ENCODE peak calls at places on chromosome 20, in four cellular contexts. One of them, this sample, is unnamed.

GRCh38 chr20:50596694-50597021 is 86.5 kb downstream of the PTPN1 start:
- DNase-seq in GM12878: no peak
- DNase-seq in HCT116: no peak
- DNase-seq in HepG2: no peak
- DNase-seq in this sample: no peak

GRCh38 chr20:41050361-41051019 is 21.9 kb downstream of the TOP1 start:
- DNase-seq in GM12878: no peak
- DNase-seq in HCT116: no peak
- DNase-seq in HepG2: no peak
- DNase-seq in this sample: no peak

GRCh38 chr20:25309395-25310267 is 61.7 kb downstream of the PYGB start:
- DNase-seq in GM12878: no peak
- DNase-seq in HCT116: peak; percentile 65
- DNase-seq in HepG2: peak; percentile 82
- DNase-seq in this sample: no peak

GRCh38 chr20:57439432-57439831 is 48.2 kb downstream of the RBM38 start:
- DNase-seq in GM12878: no peak
- DNase-seq in HCT116: no peak
- DNase-seq in HepG2: no peak
- DNase-seq in this sample: peak; percentile 80

GRCh38 chr20:38680492-38681118 is 43.7 kb upstream of the SLC32A1 start:
- DNase-seq in GM12878: no peak
- DNase-seq in HCT116: no peak
- DNase-seq in HepG2: peak; percentile 45
- DNase-seq in this sample: peak; percentile 81

GRCh38 chr20:11958852-11959251 is 41.2 kb downstream of the BTBD3 start:
- DNase-seq in GM12878: no peak
- DNase-seq in HCT116: no peak
- DNase-seq in HepG2: no peak
- DNase-seq in this sample: peak; percentile 29

GRCh38 chr20:25247666-25248500 is at the start of gene PYGB:
- DNase-seq in GM12878: peak; percentile 41
- DNase-seq in HCT116: peak; percentile 41
- DNase-seq in HepG2: peak; percentile 78
- DNase-seq in this sample: peak; percentile 95

GRCh38 chr20:35600176-35600995 is 15.2 kb upstream of the SPAG4 start:
- DNase-seq in GM12878: no peak
- DNase-seq in HCT116: no peak
- DNase-seq in HepG2: no peak
- DNase-seq in this sample: no peak

GRCh38 chr20:50038169-50038568 is 55.4 kb downstream of the SNAI1 start:
- DNase-seq in GM12878: no peak
- DNase-seq in HCT116: no peak
- DNase-seq in HepG2: no peak
- DNase-seq in this sample: no peak

GRCh38 chr20:58628491-58629212 is 22.4 kb upstream of the STX16 start:
- DNase-seq in GM12878: no peak
- DNase-seq in HCT116: no peak
- DNase-seq in HepG2: no peak
- DNase-seq in this sample: no peak

GRCh38 chr20:57983082-57983481 is 245.4 kb downstream of the ANKRD60 start:
- DNase-seq in GM12878: no peak
- DNase-seq in HCT116: no peak
- DNase-seq in HepG2: no peak
- DNase-seq in this sample: no peak

GRCh38 chr20:35463455-35464300 is 8.3 kb downstream of the CEP250 start:
- DNase-seq in GM12878: no peak
- DNase-seq in HCT116: peak; percentile 40
- DNase-seq in HepG2: peak; percentile 84
- DNase-seq in this sample: peak; percentile 61

GRCh38 chr20:25247100-25247665 is 702 bp upstream of the PYGB start:
- DNase-seq in GM12878: no peak
- DNase-seq in HCT116: peak; percentile 37
- DNase-seq in HepG2: peak; percentile 82
- DNase-seq in this sample: peak; percentile 70

GRCh38 chr20:6707231-6707870 is 60.1 kb upstream of the BMP2 start:
- DNase-seq in GM12878: no peak
- DNase-seq in HCT116: no peak
- DNase-seq in HepG2: no peak
- DNase-seq in this sample: no peak

GRCh38 chr20:38055294-38055693 is 21.7 kb downstream of the RPRD1B start:
- DNase-seq in GM12878: no peak
- DNase-seq in HCT116: no peak
- DNase-seq in HepG2: no peak
- DNase-seq in this sample: no peak

GRCh38 chr20:45588800-45589199 is 9.7 kb upstream of the WFDC8 start:
- DNase-seq in GM12878: no peak
- DNase-seq in HCT116: no peak
- DNase-seq in HepG2: no peak
- DNase-seq in this sample: no peak
- TF ChIP-seq JUND in GM12878: no peak
- TF ChIP-seq JUND in HCT116: no peak
- TF ChIP-seq JUND in HepG2: no peak
- TF ChIP-seq JUND in this sample: no peak

GRCh38 chr20:59693587-59693986 is 89.2 kb downstream of the PHACTR3 start:
- DNase-seq in GM12878: no peak
- DNase-seq in HCT116: no peak
- DNase-seq in HepG2: no peak
- DNase-seq in this sample: no peak
- TF ChIP-seq JUND in GM12878: no peak
- TF ChIP-seq JUND in HCT116: no peak
- TF ChIP-seq JUND in HepG2: no peak
- TF ChIP-seq JUND in this sample: no peak

GRCh38 chr20:46200582-46201570 is 82.8 kb downstream of the CD40 start:
- DNase-seq in GM12878: no peak
- DNase-seq in HCT116: no peak
- DNase-seq in HepG2: no peak
- DNase-seq in this sample: no peak
- TF ChIP-seq JUND in GM12878: no peak
- TF ChIP-seq JUND in HCT116: no peak
- TF ChIP-seq JUND in HepG2: no peak
- TF ChIP-seq JUND in this sample: no peak

DNA sequence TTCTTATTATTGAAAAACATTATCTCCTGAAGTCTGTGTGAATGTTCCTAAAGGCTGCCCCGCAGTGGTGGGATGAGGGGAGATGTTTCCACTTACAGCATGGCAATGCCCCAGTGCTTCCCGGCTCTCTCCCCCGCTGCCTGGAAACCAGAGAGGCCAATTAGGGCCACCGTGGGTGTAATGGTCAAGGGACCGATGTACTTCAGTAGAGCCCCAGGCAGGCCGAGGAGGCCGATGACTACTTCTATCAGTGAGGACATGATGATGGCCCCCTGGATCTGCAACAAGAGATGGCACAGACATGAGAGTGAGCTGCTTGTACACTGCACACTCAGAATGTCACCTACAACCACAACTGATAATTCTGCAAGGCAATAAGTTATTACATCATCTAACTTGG is 117.8 kb downstream of the SLC23A2 start:
- DNase-seq in GM12878: no peak
- DNase-seq in HCT116: no peak
- DNase-seq in HepG2: no peak
- DNase-seq in this sample: no peak
- TF ChIP-seq JUND in GM12878: no peak
- TF ChIP-seq JUND in HCT116: no peak
- TF ChIP-seq JUND in HepG2: no peak
- TF ChIP-seq JUND in this sample: no peak

DNA sequence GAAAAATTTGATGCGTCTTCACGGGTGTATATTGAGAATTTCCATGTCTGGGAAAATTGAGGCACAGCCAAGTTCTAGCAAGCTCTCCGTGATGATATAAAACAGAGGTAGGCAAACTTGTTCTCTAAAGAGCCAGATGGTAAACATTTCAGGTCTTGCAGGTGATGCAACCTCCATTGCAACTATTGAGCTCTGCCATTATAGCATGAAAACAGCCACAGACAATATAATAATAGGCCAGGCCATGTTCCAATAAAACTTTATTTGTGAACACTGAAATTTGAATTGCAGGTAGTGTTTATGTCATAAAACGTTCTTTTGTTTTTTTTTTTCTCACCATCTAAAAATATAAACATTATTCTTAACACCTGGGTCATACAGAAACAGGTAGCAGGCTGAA is 168.2 kb downstream of the ZNF217 start:
- DNase-seq in GM12878: no peak
- DNase-seq in HCT116: no peak
- DNase-seq in HepG2: no peak
- DNase-seq in this sample: peak; percentile 34
- TF ChIP-seq JUND in GM12878: no peak
- TF ChIP-seq JUND in HCT116: no peak
- TF ChIP-seq JUND in HepG2: no peak
- TF ChIP-seq JUND in this sample: no peak

This sample was measured in T47D.